ENCODE peak calls at places on chromosomes 6 and 20, in seven cellular contexts. One of them, this sample, is unnamed.

GRCh38 chr20:39269031-39269461 is 306.9 kb downstream of the DHX35 start:
- ATAC-seq in upper lobe of left lung: peak
- ATAC-seq in aorta: peak
- ATAC-seq in Panc1: peak
- ATAC-seq in heart left ventricle: peak
- ATAC-seq in body of pancreas: peak
- ATAC-seq in RWPE2: peak
- ATAC-seq in this sample: peak

GRCh38 chr6:113591896-113592827 is 265.0 kb upstream of the MARCKS start:
- ATAC-seq in upper lobe of left lung: no peak
- ATAC-seq in aorta: no peak
- ATAC-seq in Panc1: peak
- ATAC-seq in heart left ventricle: no peak
- ATAC-seq in body of pancreas: peak
- ATAC-seq in RWPE2: no peak
- ATAC-seq in this sample: no peak

GRCh38 chr6:42163941-42164340 is 9.2 kb upstream of the GUCA1A start:
- ATAC-seq in upper lobe of left lung: no peak
- ATAC-seq in aorta: no peak
- ATAC-seq in Panc1: no peak
- ATAC-seq in heart left ventricle: no peak
- ATAC-seq in body of pancreas: no peak
- ATAC-seq in RWPE2: no peak
- ATAC-seq in this sample: no peak

GRCh38 chr20:11906626-11907480 is 10.8 kb upstream of the BTBD3 start:
- ATAC-seq in upper lobe of left lung: no peak
- ATAC-seq in aorta: no peak
- ATAC-seq in Panc1: no peak
- ATAC-seq in heart left ventricle: no peak
- ATAC-seq in body of pancreas: peak
- ATAC-seq in RWPE2: peak
- ATAC-seq in this sample: no peak

GRCh38 chr20:57505991-57506390 is 18.9 kb downstream of the CTCFL start:
- ATAC-seq in upper lobe of left lung: no peak
- ATAC-seq in aorta: no peak
- ATAC-seq in Panc1: no peak
- ATAC-seq in heart left ventricle: no peak
- ATAC-seq in body of pancreas: no peak
- ATAC-seq in RWPE2: no peak
- ATAC-seq in this sample: no peak

GRCh38 chr6:138393871-138394783 is 9.9 kb upstream of the HEBP2 start:
- ATAC-seq in upper lobe of left lung: no peak
- ATAC-seq in aorta: peak
- ATAC-seq in Panc1: no peak
- ATAC-seq in heart left ventricle: peak
- ATAC-seq in body of pancreas: no peak
- ATAC-seq in RWPE2: no peak
- ATAC-seq in this sample: no peak

GRCh38 chr6:29617782-29618557 is 15.0 kb downstream of the GABBR1 start:
- ATAC-seq in upper lobe of left lung: no peak
- ATAC-seq in aorta: no peak
- ATAC-seq in Panc1: no peak
- ATAC-seq in heart left ventricle: no peak
- ATAC-seq in body of pancreas: no peak
- ATAC-seq in RWPE2: no peak
- ATAC-seq in this sample: no peak

GRCh38 chr6:129929433-129929832 is 68.3 kb upstream of the TMEM244 start:
- ATAC-seq in upper lobe of left lung: peak
- ATAC-seq in aorta: no peak
- ATAC-seq in Panc1: no peak
- ATAC-seq in heart left ventricle: no peak
- ATAC-seq in body of pancreas: no peak
- ATAC-seq in RWPE2: peak
- ATAC-seq in this sample: no peak

GRCh38 chr6:21610376-21610775 is 16.8 kb downstream of the SOX4 start:
- ATAC-seq in upper lobe of left lung: no peak
- ATAC-seq in aorta: no peak
- ATAC-seq in Panc1: no peak
- ATAC-seq in heart left ventricle: no peak
- ATAC-seq in body of pancreas: no peak
- ATAC-seq in RWPE2: no peak
- ATAC-seq in this sample: no peak

GRCh38 chr6:120363429-120363828 is 970.9 kb downstream of the TBC1D32 start:
- ATAC-seq in upper lobe of left lung: no peak
- ATAC-seq in aorta: no peak
- ATAC-seq in Panc1: no peak
- ATAC-seq in heart left ventricle: no peak
- ATAC-seq in body of pancreas: no peak
- ATAC-seq in RWPE2: no peak
- ATAC-seq in this sample: no peak

GRCh38 chr6:125918230-125918629 is 38.3 kb upstream of the HINT3 start:
- ATAC-seq in upper lobe of left lung: no peak
- ATAC-seq in aorta: no peak
- ATAC-seq in Panc1: no peak
- ATAC-seq in heart left ventricle: peak
- ATAC-seq in body of pancreas: no peak
- ATAC-seq in RWPE2: no peak
- ATAC-seq in this sample: no peak

GRCh38 chr20:59839372-59839771 is 94.1 kb downstream of the SYCP2 start:
- ATAC-seq in upper lobe of left lung: no peak
- ATAC-seq in aorta: no peak
- ATAC-seq in Panc1: no peak
- ATAC-seq in heart left ventricle: peak
- ATAC-seq in body of pancreas: no peak
- ATAC-seq in RWPE2: no peak
- ATAC-seq in this sample: no peak

GRCh38 chr6:45816674-45817297 is 198.9 kb downstream of the CLIC5 start:
- ATAC-seq in upper lobe of left lung: no peak
- ATAC-seq in aorta: no peak
- ATAC-seq in Panc1: no peak
- ATAC-seq in heart left ventricle: no peak
- ATAC-seq in body of pancreas: no peak
- ATAC-seq in RWPE2: no peak
- ATAC-seq in this sample: no peak

GRCh38 chr20:44594730-44595129 is 12.4 kb downstream of the PKIG start:
- ATAC-seq in upper lobe of left lung: no peak
- ATAC-seq in aorta: peak
- ATAC-seq in Panc1: peak
- ATAC-seq in heart left ventricle: peak
- ATAC-seq in body of pancreas: no peak
- ATAC-seq in RWPE2: no peak
- ATAC-seq in this sample: no peak

GRCh38 chr6:56724455-56724854 is 81.8 kb upstream of the DST start:
- ATAC-seq in upper lobe of left lung: no peak
- ATAC-seq in aorta: no peak
- ATAC-seq in Panc1: peak
- ATAC-seq in heart left ventricle: peak
- ATAC-seq in body of pancreas: no peak
- ATAC-seq in RWPE2: no peak
- ATAC-seq in this sample: no peak

GRCh38 chr6:119172813-119173212 is 94.3 kb upstream of the FAM184A start:
- ATAC-seq in upper lobe of left lung: no peak
- ATAC-seq in aorta: no peak
- ATAC-seq in Panc1: no peak
- ATAC-seq in heart left ventricle: no peak
- ATAC-seq in body of pancreas: no peak
- ATAC-seq in RWPE2: no peak
- ATAC-seq in this sample: no peak

GRCh38 chr6:112017760-112018537 is 36.0 kb upstream of the CCN6 start:
- ATAC-seq in upper lobe of left lung: no peak
- ATAC-seq in aorta: peak
- ATAC-seq in Panc1: no peak
- ATAC-seq in heart left ventricle: no peak
- ATAC-seq in body of pancreas: no peak
- ATAC-seq in RWPE2: no peak
- ATAC-seq in this sample: no peak

GRCh38 chr6:95431637-95432228 is 145.6 kb upstream of the MANEA start:
- ATAC-seq in upper lobe of left lung: no peak
- ATAC-seq in aorta: no peak
- ATAC-seq in Panc1: no peak
- ATAC-seq in heart left ventricle: no peak
- ATAC-seq in body of pancreas: peak
- ATAC-seq in RWPE2: no peak
- ATAC-seq in this sample: no peak

GRCh38 chr20:36654506-36654905 is 8.5 kb upstream of the SLA2 start:
- ATAC-seq in upper lobe of left lung: no peak
- ATAC-seq in aorta: no peak
- ATAC-seq in Panc1: no peak
- ATAC-seq in heart left ventricle: no peak
- ATAC-seq in body of pancreas: no peak
- ATAC-seq in RWPE2: no peak
- ATAC-seq in this sample: no peak

GRCh38 chr6:27279513-27280063 is 32.1 kb downstream of the PRSS16 start:
- ATAC-seq in upper lobe of left lung: no peak
- ATAC-seq in aorta: no peak
- ATAC-seq in Panc1: peak
- ATAC-seq in heart left ventricle: no peak
- ATAC-seq in body of pancreas: no peak
- ATAC-seq in RWPE2: peak
- ATAC-seq in this sample: no peak

GRCh38 chr6:149264629-149265028 is 52.9 kb upstream of the TAB2 start:
- ATAC-seq in upper lobe of left lung: no peak
- ATAC-seq in aorta: no peak
- ATAC-seq in Panc1: no peak
- ATAC-seq in heart left ventricle: no peak
- ATAC-seq in body of pancreas: no peak
- ATAC-seq in RWPE2: no peak
- ATAC-seq in this sample: no peak

GRCh38 chr6:3799731-3800130 is 48.2 kb upstream of the PXDC1 start:
- ATAC-seq in upper lobe of left lung: no peak
- ATAC-seq in aorta: no peak
- ATAC-seq in Panc1: no peak
- ATAC-seq in heart left ventricle: no peak
- ATAC-seq in body of pancreas: no peak
- ATAC-seq in RWPE2: no peak
- ATAC-seq in this sample: no peak
- H3K27ac ChIP-seq in upper lobe of left lung: no peak
- H3K27ac ChIP-seq in aorta: no peak
- H3K27ac ChIP-seq in Panc1: no peak
- H3K27ac ChIP-seq in heart left ventricle: no peak
- H3K27ac ChIP-seq in body of pancreas: peak
- H3K27ac ChIP-seq in RWPE2: peak
- H3K27ac ChIP-seq in this sample: no peak

DNA sequence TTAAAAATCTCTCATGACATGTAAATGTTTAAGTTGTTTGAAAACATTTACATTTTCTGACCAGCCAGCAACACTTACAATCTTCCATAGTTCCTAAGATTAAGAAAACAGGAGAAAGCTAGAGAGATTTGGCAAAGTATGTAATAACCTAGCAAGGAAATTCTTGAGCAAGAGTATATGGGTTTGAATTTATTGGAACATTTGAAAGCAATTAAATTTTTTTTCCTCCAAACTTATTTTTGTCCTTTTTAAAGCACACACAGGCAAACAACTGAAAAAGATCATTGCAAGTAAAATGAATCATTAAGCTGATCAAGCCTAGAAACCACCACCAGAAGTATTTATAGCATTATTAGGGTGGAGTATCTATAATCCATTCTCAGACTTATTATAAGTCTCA is 20.1 kb upstream of the ZNF217 start:
- ATAC-seq in upper lobe of left lung: no peak
- ATAC-seq in aorta: no peak
- ATAC-seq in Panc1: no peak
- ATAC-seq in heart left ventricle: no peak
- ATAC-seq in body of pancreas: no peak
- ATAC-seq in RWPE2: no peak
- ATAC-seq in this sample: no peak
- H3K27ac ChIP-seq in upper lobe of left lung: no peak
- H3K27ac ChIP-seq in aorta: no peak
- H3K27ac ChIP-seq in Panc1: peak
- H3K27ac ChIP-seq in heart left ventricle: no peak
- H3K27ac ChIP-seq in body of pancreas: no peak
- H3K27ac ChIP-seq in RWPE2: peak
- H3K27ac ChIP-seq in this sample: no peak

GRCh38 chr6:109059148-109059547 is 35.5 kb downstream of the SESN1 start:
- ATAC-seq in upper lobe of left lung: peak
- ATAC-seq in aorta: no peak
- ATAC-seq in Panc1: no peak
- ATAC-seq in heart left ventricle: peak
- ATAC-seq in body of pancreas: peak
- ATAC-seq in RWPE2: peak
- ATAC-seq in this sample: peak

GRCh38 chr6:109060585-109060984 is 34.1 kb downstream of the SESN1 start:
- ATAC-seq in upper lobe of left lung: no peak
- ATAC-seq in aorta: no peak
- ATAC-seq in Panc1: no peak
- ATAC-seq in heart left ventricle: no peak
- ATAC-seq in body of pancreas: no peak
- ATAC-seq in RWPE2: no peak
- ATAC-seq in this sample: no peak

GRCh38 chr6:109062216-109062615 is 32.4 kb downstream of the SESN1 start:
- ATAC-seq in upper lobe of left lung: no peak
- ATAC-seq in aorta: no peak
- ATAC-seq in Panc1: no peak
- ATAC-seq in heart left ventricle: peak
- ATAC-seq in body of pancreas: no peak
- ATAC-seq in RWPE2: no peak
- ATAC-seq in this sample: no peak

GRCh38 chr6:109058620-109059019 is 36.0 kb downstream of the SESN1 start:
- ATAC-seq in upper lobe of left lung: no peak
- ATAC-seq in aorta: no peak
- ATAC-seq in Panc1: no peak
- ATAC-seq in heart left ventricle: no peak
- ATAC-seq in body of pancreas: no peak
- ATAC-seq in RWPE2: no peak
- ATAC-seq in this sample: no peak

GRCh38 chr6:109059591-109060021 is 35.0 kb downstream of the SESN1 start:
- ATAC-seq in upper lobe of left lung: peak
- ATAC-seq in aorta: peak
- ATAC-seq in Panc1: peak
- ATAC-seq in heart left ventricle: peak
- ATAC-seq in body of pancreas: peak
- ATAC-seq in RWPE2: peak
- ATAC-seq in this sample: peak
- H3K27ac ChIP-seq in upper lobe of left lung: peak
- H3K27ac ChIP-seq in aorta: no peak
- H3K27ac ChIP-seq in Panc1: no peak
- H3K27ac ChIP-seq in heart left ventricle: peak
- H3K27ac ChIP-seq in body of pancreas: peak
- H3K27ac ChIP-seq in RWPE2: no peak
- H3K27ac ChIP-seq in this sample: peak

DNA sequence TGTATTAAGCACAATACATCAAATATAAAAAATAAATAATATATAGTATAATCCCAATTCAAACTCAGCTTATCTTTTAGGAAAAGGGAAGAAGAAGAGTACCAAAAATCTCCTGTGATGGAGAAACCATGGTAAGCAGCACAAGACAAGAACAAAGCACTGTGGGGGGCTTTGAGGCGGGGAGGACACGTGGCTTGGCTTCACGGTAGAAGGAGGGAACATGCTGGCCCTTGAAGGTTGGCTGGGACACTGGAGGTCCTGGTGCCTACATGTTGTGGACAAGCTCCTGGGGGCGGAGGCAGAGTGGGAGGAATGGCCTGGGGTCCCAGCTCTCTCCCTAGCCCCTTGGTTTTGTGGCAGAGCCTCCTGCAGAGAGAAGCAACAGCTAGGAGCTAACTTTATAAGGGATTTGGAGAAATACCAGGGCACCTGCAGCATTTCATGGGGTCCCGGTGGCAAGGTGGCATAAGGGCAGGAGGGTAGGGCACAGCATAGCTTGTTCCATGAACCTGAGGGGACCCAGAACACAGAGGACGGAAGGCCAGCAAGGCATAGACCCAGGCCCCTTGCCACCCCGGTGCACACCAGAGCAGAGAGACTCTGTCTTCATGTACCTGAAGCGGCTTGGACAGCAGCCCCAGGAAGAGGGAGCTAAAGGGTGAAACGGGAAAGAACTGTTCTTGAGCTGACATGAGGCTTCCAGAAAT is 72.0 kb downstream of the LY86 start:
- ATAC-seq in upper lobe of left lung: no peak
- ATAC-seq in aorta: no peak
- ATAC-seq in Panc1: no peak
- ATAC-seq in heart left ventricle: no peak
- ATAC-seq in body of pancreas: no peak
- ATAC-seq in RWPE2: no peak
- ATAC-seq in this sample: no peak
- H3K27ac ChIP-seq in upper lobe of left lung: peak
- H3K27ac ChIP-seq in aorta: no peak
- H3K27ac ChIP-seq in Panc1: no peak
- H3K27ac ChIP-seq in heart left ventricle: peak
- H3K27ac ChIP-seq in body of pancreas: no peak
- H3K27ac ChIP-seq in RWPE2: no peak
- H3K27ac ChIP-seq in this sample: no peak